ENCODE peak calls at places on chromosomes 3 and 15, in ten cellular contexts. One of them, this sample, is unnamed. For H3K36me3, the result is how much of the 10 kb centered on the place peaks cover.

GRCh38 chr3:196207833-196208607 is 3.2 kb downstream of the ZDHHC19 start:
- DNase-seq in heart left ventricle: peak
- DNase-seq in upper lobe of right lung: peak
- DNase-seq in PC-9: peak
- DNase-seq in mucosa of descending colon: peak
- DNase-seq in uterus: no peak
- DNase-seq in H7: peak
- DNase-seq in neuronal stem cell: peak
- DNase-seq in CD8-positive, alpha-beta T cell: peak
- DNase-seq in psoas muscle: peak
- DNase-seq in this sample: no peak

GRCh38 chr3:48016336-48016973 is at the start of gene MAP4:
- DNase-seq in heart left ventricle: no peak
- DNase-seq in upper lobe of right lung: no peak
- DNase-seq in PC-9: peak
- DNase-seq in mucosa of descending colon: no peak
- DNase-seq in uterus: no peak
- DNase-seq in H7: no peak
- DNase-seq in neuronal stem cell: no peak
- DNase-seq in CD8-positive, alpha-beta T cell: no peak
- DNase-seq in psoas muscle: no peak
- DNase-seq in this sample: no peak

GRCh38 chr3:71225951-71226564 is 357.5 kb downstream of the FOXP1 start:
- DNase-seq in heart left ventricle: no peak
- DNase-seq in upper lobe of right lung: no peak
- DNase-seq in PC-9: no peak
- DNase-seq in mucosa of descending colon: no peak
- DNase-seq in uterus: no peak
- DNase-seq in H7: no peak
- DNase-seq in neuronal stem cell: no peak
- DNase-seq in CD8-positive, alpha-beta T cell: no peak
- DNase-seq in psoas muscle: no peak
- DNase-seq in this sample: no peak

GRCh38 chr3:16865335-16865734 is 19.4 kb upstream of the PLCL2 start:
- DNase-seq in heart left ventricle: no peak
- DNase-seq in upper lobe of right lung: no peak
- DNase-seq in PC-9: no peak
- DNase-seq in mucosa of descending colon: no peak
- DNase-seq in uterus: no peak
- DNase-seq in H7: no peak
- DNase-seq in neuronal stem cell: no peak
- DNase-seq in CD8-positive, alpha-beta T cell: no peak
- DNase-seq in psoas muscle: no peak
- DNase-seq in this sample: no peak

GRCh38 chr3:3629911-3630310 is 169.3 kb upstream of the LRRN1 start:
- DNase-seq in heart left ventricle: no peak
- DNase-seq in upper lobe of right lung: no peak
- DNase-seq in PC-9: no peak
- DNase-seq in mucosa of descending colon: no peak
- DNase-seq in uterus: no peak
- DNase-seq in H7: no peak
- DNase-seq in neuronal stem cell: no peak
- DNase-seq in CD8-positive, alpha-beta T cell: no peak
- DNase-seq in psoas muscle: no peak
- DNase-seq in this sample: no peak

GRCh38 chr3:140603766-140604165 is 74.1 kb upstream of the TRIM42 start:
- DNase-seq in heart left ventricle: no peak
- DNase-seq in upper lobe of right lung: no peak
- DNase-seq in PC-9: no peak
- DNase-seq in mucosa of descending colon: no peak
- DNase-seq in uterus: no peak
- DNase-seq in H7: no peak
- DNase-seq in neuronal stem cell: no peak
- DNase-seq in CD8-positive, alpha-beta T cell: no peak
- DNase-seq in psoas muscle: no peak
- DNase-seq in this sample: no peak

GRCh38 chr3:59880717-59881116 is 830.9 kb upstream of the CFAP20DC start:
- DNase-seq in heart left ventricle: no peak
- DNase-seq in upper lobe of right lung: no peak
- DNase-seq in PC-9: no peak
- DNase-seq in mucosa of descending colon: no peak
- DNase-seq in uterus: no peak
- DNase-seq in H7: no peak
- DNase-seq in neuronal stem cell: no peak
- DNase-seq in CD8-positive, alpha-beta T cell: no peak
- DNase-seq in psoas muscle: no peak
- DNase-seq in this sample: no peak

GRCh38 chr3:120780977-120781376 is 38.4 kb downstream of the GTF2E1 start:
- DNase-seq in heart left ventricle: no peak
- DNase-seq in upper lobe of right lung: no peak
- DNase-seq in PC-9: peak
- DNase-seq in mucosa of descending colon: peak
- DNase-seq in uterus: no peak
- DNase-seq in H7: no peak
- DNase-seq in neuronal stem cell: no peak
- DNase-seq in CD8-positive, alpha-beta T cell: no peak
- DNase-seq in psoas muscle: peak
- DNase-seq in this sample: peak

GRCh38 chr15:74302821-74303359 is 64.6 kb downstream of the CYP11A1 start:
- DNase-seq in heart left ventricle: no peak
- DNase-seq in upper lobe of right lung: no peak
- DNase-seq in PC-9: peak
- DNase-seq in mucosa of descending colon: peak
- DNase-seq in uterus: peak
- DNase-seq in H7: peak
- DNase-seq in neuronal stem cell: no peak
- DNase-seq in CD8-positive, alpha-beta T cell: peak
- DNase-seq in psoas muscle: no peak
- DNase-seq in this sample: no peak

GRCh38 chr3:104785966-104786365 is 580.7 kb upstream of the ALCAM start:
- DNase-seq in heart left ventricle: no peak
- DNase-seq in upper lobe of right lung: no peak
- DNase-seq in PC-9: no peak
- DNase-seq in mucosa of descending colon: no peak
- DNase-seq in uterus: no peak
- DNase-seq in H7: no peak
- DNase-seq in neuronal stem cell: no peak
- DNase-seq in CD8-positive, alpha-beta T cell: no peak
- DNase-seq in psoas muscle: no peak
- DNase-seq in this sample: no peak

GRCh38 chr3:144687862-144688261 is 716.2 kb downstream of the DIPK2A start:
- DNase-seq in heart left ventricle: no peak
- DNase-seq in upper lobe of right lung: no peak
- DNase-seq in PC-9: no peak
- DNase-seq in mucosa of descending colon: no peak
- DNase-seq in uterus: no peak
- DNase-seq in H7: no peak
- DNase-seq in neuronal stem cell: no peak
- DNase-seq in CD8-positive, alpha-beta T cell: no peak
- DNase-seq in psoas muscle: no peak
- DNase-seq in this sample: no peak

GRCh38 chr3:59167756-59168155 is 117.9 kb upstream of the CFAP20DC start:
- DNase-seq in heart left ventricle: no peak
- DNase-seq in upper lobe of right lung: no peak
- DNase-seq in PC-9: no peak
- DNase-seq in mucosa of descending colon: no peak
- DNase-seq in uterus: no peak
- DNase-seq in H7: no peak
- DNase-seq in neuronal stem cell: no peak
- DNase-seq in CD8-positive, alpha-beta T cell: no peak
- DNase-seq in psoas muscle: no peak
- DNase-seq in this sample: no peak

GRCh38 chr3:8932507-8932906 is 30.8 kb downstream of the RAD18 start:
- DNase-seq in heart left ventricle: no peak
- DNase-seq in upper lobe of right lung: no peak
- DNase-seq in PC-9: no peak
- DNase-seq in mucosa of descending colon: no peak
- DNase-seq in uterus: no peak
- DNase-seq in H7: no peak
- DNase-seq in neuronal stem cell: no peak
- DNase-seq in CD8-positive, alpha-beta T cell: no peak
- DNase-seq in psoas muscle: no peak
- DNase-seq in this sample: no peak

GRCh38 chr3:9837701-9838582 is 5.9 kb downstream of the RPUSD3 start:
- DNase-seq in heart left ventricle: no peak
- DNase-seq in upper lobe of right lung: no peak
- DNase-seq in PC-9: no peak
- DNase-seq in mucosa of descending colon: no peak
- DNase-seq in uterus: no peak
- DNase-seq in H7: no peak
- DNase-seq in neuronal stem cell: no peak
- DNase-seq in CD8-positive, alpha-beta T cell: no peak
- DNase-seq in psoas muscle: no peak
- DNase-seq in this sample: no peak

GRCh38 chr15:31586841-31587240 is 260.2 kb downstream of the KLF13 start:
- DNase-seq in heart left ventricle: no peak
- DNase-seq in upper lobe of right lung: no peak
- DNase-seq in PC-9: no peak
- DNase-seq in mucosa of descending colon: no peak
- DNase-seq in uterus: no peak
- DNase-seq in H7: no peak
- DNase-seq in neuronal stem cell: no peak
- DNase-seq in CD8-positive, alpha-beta T cell: no peak
- DNase-seq in psoas muscle: no peak
- DNase-seq in this sample: no peak

GRCh38 chr3:130828931-130829574 is 64.8 kb upstream of the ATP2C1 start:
- DNase-seq in heart left ventricle: no peak
- DNase-seq in upper lobe of right lung: no peak
- DNase-seq in PC-9: no peak
- DNase-seq in mucosa of descending colon: no peak
- DNase-seq in uterus: no peak
- DNase-seq in H7: peak
- DNase-seq in neuronal stem cell: no peak
- DNase-seq in CD8-positive, alpha-beta T cell: no peak
- DNase-seq in psoas muscle: no peak
- DNase-seq in this sample: no peak
- H3K4me3 ChIP-seq in heart left ventricle: no peak
- H3K4me3 ChIP-seq in upper lobe of right lung: no peak
- H3K4me3 ChIP-seq in PC-9: no peak
- H3K4me3 ChIP-seq in mucosa of descending colon: no peak
- H3K4me3 ChIP-seq in uterus: no peak
- H3K4me3 ChIP-seq in H7: no peak
- H3K4me3 ChIP-seq in neuronal stem cell: no peak
- H3K4me3 ChIP-seq in CD8-positive, alpha-beta T cell: no peak
- H3K4me3 ChIP-seq in psoas muscle: no peak
- H3K4me3 ChIP-seq in this sample: no peak

DNA sequence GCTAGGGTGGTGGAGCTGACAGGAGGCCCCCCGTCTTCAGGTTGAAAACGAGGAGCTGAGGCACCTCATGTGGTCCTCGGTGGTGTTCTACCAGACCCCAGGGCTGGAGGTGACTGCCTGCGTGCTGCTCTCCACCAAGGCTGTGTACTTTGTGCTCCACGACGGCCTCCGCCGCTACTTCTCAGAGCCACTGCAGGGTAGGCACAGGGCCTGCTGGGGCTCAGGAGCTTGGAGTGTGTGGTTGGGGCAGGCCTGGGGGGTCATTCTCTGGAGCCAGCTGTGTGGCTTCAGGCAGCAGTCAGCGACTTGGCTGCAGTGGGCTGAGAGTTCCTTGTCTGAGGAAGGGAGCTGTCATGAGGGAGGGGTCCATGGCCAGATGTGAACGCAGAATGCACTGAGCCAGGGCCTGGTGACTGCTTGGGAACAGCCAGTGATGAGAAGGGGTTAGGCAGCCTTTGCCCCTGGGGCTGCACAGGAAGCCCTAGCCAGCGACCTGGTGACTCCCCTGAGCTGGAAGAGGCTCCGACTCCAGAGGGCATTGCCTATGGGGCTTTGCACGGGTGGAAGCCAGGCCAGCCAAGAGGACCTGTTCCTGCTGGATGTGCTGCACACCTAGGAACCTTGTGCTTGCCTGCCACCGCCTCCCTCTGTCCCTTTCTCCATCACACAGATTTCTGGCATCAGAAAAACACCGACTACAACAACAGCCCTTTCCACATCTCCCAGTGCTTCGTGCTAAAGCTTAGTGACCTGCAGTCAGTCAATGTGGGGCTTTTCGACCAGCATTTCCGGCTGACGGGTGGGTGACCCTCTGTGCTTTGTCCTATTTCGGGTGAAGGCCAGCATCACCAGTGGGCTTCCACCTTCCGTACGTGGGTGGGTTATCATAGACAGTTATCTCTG is 4.9 kb upstream of the STAB1 start:
- DNase-seq in heart left ventricle: peak
- DNase-seq in upper lobe of right lung: no peak
- DNase-seq in PC-9: no peak
- DNase-seq in mucosa of descending colon: no peak
- DNase-seq in uterus: no peak
- DNase-seq in H7: no peak
- DNase-seq in neuronal stem cell: no peak
- DNase-seq in CD8-positive, alpha-beta T cell: no peak
- DNase-seq in psoas muscle: no peak
- DNase-seq in this sample: no peak
- H3K36me3 ChIP-seq in heart left ventricle: half or more
- H3K36me3 ChIP-seq in upper lobe of right lung: half or more
- H3K36me3 ChIP-seq in PC-9: under half
- H3K36me3 ChIP-seq in mucosa of descending colon: under half
- H3K36me3 ChIP-seq in uterus: under half
- H3K36me3 ChIP-seq in H7: under half
- H3K36me3 ChIP-seq in neuronal stem cell: half or more
- H3K36me3 ChIP-seq in CD8-positive, alpha-beta T cell: under half
- H3K36me3 ChIP-seq in psoas muscle: under half
- H3K36me3 ChIP-seq in this sample: under half

DNA sequence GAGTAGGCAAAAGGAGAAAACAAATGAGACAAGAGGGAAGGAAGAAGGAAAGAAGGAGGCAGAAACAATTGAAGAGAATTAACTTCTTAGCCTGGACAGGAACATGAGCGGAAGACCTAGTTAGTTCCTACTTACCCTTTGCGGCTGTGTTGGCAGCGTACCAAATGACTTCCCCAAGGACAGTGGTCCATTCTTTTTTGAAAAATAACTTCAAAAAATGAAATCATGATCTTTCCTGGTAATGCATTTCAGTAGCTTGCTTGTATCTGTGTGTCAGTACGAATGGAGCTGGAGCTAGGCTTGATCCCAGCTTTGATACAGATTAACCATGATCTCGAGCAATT is 41.5 kb upstream of the CFAP161 start:
- DNase-seq in heart left ventricle: peak
- DNase-seq in upper lobe of right lung: no peak
- DNase-seq in PC-9: no peak
- DNase-seq in mucosa of descending colon: no peak
- DNase-seq in uterus: no peak
- DNase-seq in H7: no peak
- DNase-seq in neuronal stem cell: no peak
- DNase-seq in CD8-positive, alpha-beta T cell: no peak
- DNase-seq in psoas muscle: peak
- DNase-seq in this sample: no peak
- H3K4me3 ChIP-seq in heart left ventricle: no peak
- H3K4me3 ChIP-seq in upper lobe of right lung: no peak
- H3K4me3 ChIP-seq in PC-9: no peak
- H3K4me3 ChIP-seq in mucosa of descending colon: no peak
- H3K4me3 ChIP-seq in uterus: no peak
- H3K4me3 ChIP-seq in H7: no peak
- H3K4me3 ChIP-seq in neuronal stem cell: no peak
- H3K4me3 ChIP-seq in CD8-positive, alpha-beta T cell: no peak
- H3K4me3 ChIP-seq in psoas muscle: peak
- H3K4me3 ChIP-seq in this sample: no peak

DNA sequence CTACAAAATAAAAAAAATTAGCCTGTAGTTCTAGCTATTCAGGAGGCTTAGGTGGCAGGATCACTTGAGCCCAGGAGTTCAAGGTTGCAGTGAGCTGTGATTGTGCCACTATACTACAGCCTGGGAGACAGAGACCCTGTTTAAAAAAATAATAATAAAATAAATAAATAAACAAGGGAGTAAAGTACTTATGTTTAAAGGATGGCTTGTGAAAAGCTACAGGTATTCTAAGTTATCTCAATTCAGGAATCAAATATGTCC is 74.2 kb downstream of the ANKRD28 start:
- DNase-seq in heart left ventricle: no peak
- DNase-seq in upper lobe of right lung: no peak
- DNase-seq in PC-9: no peak
- DNase-seq in mucosa of descending colon: no peak
- DNase-seq in uterus: no peak
- DNase-seq in H7: no peak
- DNase-seq in neuronal stem cell: no peak
- DNase-seq in CD8-positive, alpha-beta T cell: no peak
- DNase-seq in psoas muscle: no peak
- DNase-seq in this sample: no peak
- H3K36me3 ChIP-seq in heart left ventricle: half or more
- H3K36me3 ChIP-seq in upper lobe of right lung: under half
- H3K36me3 ChIP-seq in PC-9: under half
- H3K36me3 ChIP-seq in mucosa of descending colon: under half
- H3K36me3 ChIP-seq in uterus: under half
- H3K36me3 ChIP-seq in H7: under half
- H3K36me3 ChIP-seq in neuronal stem cell: half or more
- H3K36me3 ChIP-seq in CD8-positive, alpha-beta T cell: under half
- H3K36me3 ChIP-seq in psoas muscle: under half
- H3K36me3 ChIP-seq in this sample: under half

This sample was measured in GM06990.